ENCODE peak calls at places on chromosomes 12 and 14, in nine cellular contexts. K is ovary; C is AG08395; U is colonic mucosa; I is ELR; J is left cardiac atrium; A is SK-N-SH; H is activated CD4-positive, alpha-beta T cell treated with anti-CD3 and anti-CD28 coated beads, Interleukin-2, amount 50 U/mL, for 1 hour; F is glomerular endothelial cell. S is an unnamed sample.

GRCh38 chr14:72774894-72775620 is 118.8 kb downstream of the DPF3 start:
- DNase-seq in K (no peak), C (no peak), U (peak), I (no peak), J (no peak), A (no peak), H (no peak), F (no peak), S (no peak)

GRCh38 chr14:100012928-100013327 is 52.3 kb upstream of the EVL start:
- DNase-seq in K (no peak), C (no peak), U (no peak), I (no peak), J (no peak), A (no peak), H (no peak), F (no peak), S (no peak)

GRCh38 chr14:96090441-96091148 is 51.4 kb downstream of the C14orf132 start:
- DNase-seq in K (peak), C (peak), U (peak), I (no peak), J (peak), A (peak), H (no peak), F (no peak), S (peak)

GRCh38 chr14:71333705-71334104 is 426.4 kb downstream of the PCNX1 start:
- DNase-seq in K (no peak), C (no peak), U (no peak), I (no peak), J (no peak), A (no peak), H (no peak), F (no peak), S (no peak)

GRCh38 chr14:30016025-30016424 is 88.4 kb upstream of the PRKD1 start:
- DNase-seq in K (no peak), C (no peak), U (no peak), I (no peak), J (no peak), A (no peak), H (no peak), F (no peak), S (no peak)

GRCh38 chr12:62600038-62600437 is 133.4 kb downstream of the MON2 start:
- DNase-seq in K (no peak), C (no peak), U (no peak), I (peak), J (no peak), A (no peak), H (no peak), F (no peak), S (no peak)

GRCh38 chr14:95440951-95441350 is 75.5 kb downstream of the SYNE3 start:
- DNase-seq in K (no peak), C (peak), U (no peak), I (peak), J (no peak), A (peak), H (no peak), F (no peak), S (no peak)

GRCh38 chr12:19411234-19412221 is 27.8 kb upstream of the AEBP2 start:
- DNase-seq in K (no peak), C (no peak), U (no peak), I (no peak), J (no peak), A (no peak), H (no peak), F (no peak), S (no peak)

GRCh38 chr12:112149596-112149995 is 24.2 kb downstream of the TRAFD1 start:
- DNase-seq in K (no peak), C (no peak), U (no peak), I (no peak), J (no peak), A (no peak), H (no peak), F (no peak), S (no peak)

GRCh38 chr12:6786416-6787094 is 2.8 kb upstream of the CD4 start:
- DNase-seq in K (no peak), C (no peak), U (no peak), I (no peak), J (no peak), A (no peak), H (no peak), F (no peak), S (no peak)